ENCODE peak calls at places on chromosomes 12 and 14, in nine cellular contexts. One of them, this sample, is unnamed.

GRCh38 chr14:85296466-85297210 is 233.3 kb upstream of the FLRT2 start:
- DNase-seq in NCI-H1694: no peak
- DNase-seq in left colon: no peak
- DNase-seq in cerebellar cortex: no peak
- DNase-seq in left ventricle myocardium inferior: no peak
- DNase-seq in GM10248: no peak
- DNase-seq in NCI-H460: no peak
- DNase-seq in HT1080: peak
- DNase-seq in naive thymus-derived CD8-positive, alpha-beta T cell: no peak
- DNase-seq in this sample: no peak

GRCh38 chr12:54932038-54932437 is 52.5 kb downstream of the TESPA1 start:
- DNase-seq in left ventricle myocardium inferior: no peak
- DNase-seq in NCI-H460: no peak
- DNase-seq in cerebellar cortex: no peak
- DNase-seq in NCI-H1694: no peak
- DNase-seq in left colon: no peak
- DNase-seq in HT1080: no peak
- DNase-seq in naive thymus-derived CD8-positive, alpha-beta T cell: no peak
- DNase-seq in GM10248: no peak
- DNase-seq in this sample: no peak

GRCh38 chr14:33657478-33657877 is 293.4 kb downstream of the EGLN3 start:
- DNase-seq in GM10248: no peak
- DNase-seq in cerebellar cortex: no peak
- DNase-seq in left colon: no peak
- DNase-seq in left ventricle myocardium inferior: no peak
- DNase-seq in naive thymus-derived CD8-positive, alpha-beta T cell: no peak
- DNase-seq in HT1080: peak
- DNase-seq in NCI-H460: no peak
- DNase-seq in NCI-H1694: no peak
- DNase-seq in this sample: no peak

GRCh38 chr12:65335021-65335714 is 56.7 kb downstream of the MSRB3 start:
- DNase-seq in naive thymus-derived CD8-positive, alpha-beta T cell: no peak
- DNase-seq in left colon: no peak
- DNase-seq in HT1080: peak
- DNase-seq in GM10248: no peak
- DNase-seq in NCI-H1694: no peak
- DNase-seq in NCI-H460: peak
- DNase-seq in cerebellar cortex: peak
- DNase-seq in left ventricle myocardium inferior: no peak
- DNase-seq in this sample: no peak

GRCh38 chr12:120932058-120932457 is 27.9 kb upstream of the SPPL3 start:
- DNase-seq in NCI-H460: no peak
- DNase-seq in HT1080: no peak
- DNase-seq in cerebellar cortex: no peak
- DNase-seq in GM10248: no peak
- DNase-seq in left colon: no peak
- DNase-seq in left ventricle myocardium inferior: no peak
- DNase-seq in NCI-H1694: no peak
- DNase-seq in naive thymus-derived CD8-positive, alpha-beta T cell: no peak
- DNase-seq in this sample: no peak

GRCh38 chr12:124475295-124476010 is 92.0 kb downstream of the NCOR2 start:
- DNase-seq in NCI-H1694: no peak
- DNase-seq in GM10248: no peak
- DNase-seq in cerebellar cortex: no peak
- DNase-seq in left colon: no peak
- DNase-seq in NCI-H460: no peak
- DNase-seq in HT1080: no peak
- DNase-seq in naive thymus-derived CD8-positive, alpha-beta T cell: no peak
- DNase-seq in left ventricle myocardium inferior: no peak
- DNase-seq in this sample: no peak

GRCh38 chr14:105019861-105020814 is 745 bp downstream of the CDCA4 start:
- DNase-seq in HT1080: no peak
- DNase-seq in left ventricle myocardium inferior: no peak
- DNase-seq in GM10248: peak
- DNase-seq in cerebellar cortex: no peak
- DNase-seq in left colon: no peak
- DNase-seq in NCI-H460: no peak
- DNase-seq in NCI-H1694: no peak
- DNase-seq in naive thymus-derived CD8-positive, alpha-beta T cell: peak
- DNase-seq in this sample: peak

GRCh38 chr12:93434305-93434704 is 7.4 kb downstream of the UBE2N start:
- DNase-seq in GM10248: peak
- DNase-seq in NCI-H460: no peak
- DNase-seq in cerebellar cortex: no peak
- DNase-seq in NCI-H1694: no peak
- DNase-seq in naive thymus-derived CD8-positive, alpha-beta T cell: no peak
- DNase-seq in HT1080: no peak
- DNase-seq in left ventricle myocardium inferior: no peak
- DNase-seq in left colon: no peak
- DNase-seq in this sample: no peak

GRCh38 chr12:89636054-89636775 is 72.4 kb downstream of the ATP2B1 start:
- DNase-seq in left ventricle myocardium inferior: no peak
- DNase-seq in GM10248: no peak
- DNase-seq in naive thymus-derived CD8-positive, alpha-beta T cell: no peak
- DNase-seq in NCI-H1694: no peak
- DNase-seq in HT1080: peak
- DNase-seq in cerebellar cortex: no peak
- DNase-seq in left colon: no peak
- DNase-seq in NCI-H460: no peak
- DNase-seq in this sample: no peak

GRCh38 chr14:86153480-86153879 is 623.5 kb downstream of the FLRT2 start:
- DNase-seq in left ventricle myocardium inferior: no peak
- DNase-seq in naive thymus-derived CD8-positive, alpha-beta T cell: no peak
- DNase-seq in left colon: no peak
- DNase-seq in NCI-H460: no peak
- DNase-seq in HT1080: peak
- DNase-seq in GM10248: no peak
- DNase-seq in cerebellar cortex: no peak
- DNase-seq in NCI-H1694: peak
- DNase-seq in this sample: no peak

GRCh38 chr12:59595557-59596231 is at the start of gene SLC16A7:
- DNase-seq in left colon: peak
- DNase-seq in naive thymus-derived CD8-positive, alpha-beta T cell: peak
- DNase-seq in left ventricle myocardium inferior: peak
- DNase-seq in cerebellar cortex: peak
- DNase-seq in GM10248: peak
- DNase-seq in NCI-H460: peak
- DNase-seq in HT1080: no peak
- DNase-seq in NCI-H1694: peak
- DNase-seq in this sample: peak

GRCh38 chr12:104549820-104550480 is 93.2 kb downstream of the CHST11 start:
- DNase-seq in GM10248: no peak
- DNase-seq in naive thymus-derived CD8-positive, alpha-beta T cell: no peak
- DNase-seq in NCI-H460: no peak
- DNase-seq in HT1080: peak
- DNase-seq in cerebellar cortex: no peak
- DNase-seq in left ventricle myocardium inferior: no peak
- DNase-seq in left colon: no peak
- DNase-seq in NCI-H1694: no peak
- DNase-seq in this sample: no peak

GRCh38 chr12:110846615-110847566 is at the start of gene CCDC63:
- DNase-seq in GM10248: peak
- DNase-seq in NCI-H1694: no peak
- DNase-seq in left ventricle myocardium inferior: peak
- DNase-seq in cerebellar cortex: no peak
- DNase-seq in left colon: peak
- DNase-seq in naive thymus-derived CD8-positive, alpha-beta T cell: peak
- DNase-seq in NCI-H460: peak
- DNase-seq in HT1080: no peak
- DNase-seq in this sample: peak

GRCh38 chr14:97578982-97579381 is 781.8 kb downstream of the VRK1 start:
- DNase-seq in HT1080: no peak
- DNase-seq in NCI-H460: no peak
- DNase-seq in left ventricle myocardium inferior: no peak
- DNase-seq in cerebellar cortex: no peak
- DNase-seq in naive thymus-derived CD8-positive, alpha-beta T cell: no peak
- DNase-seq in NCI-H1694: no peak
- DNase-seq in left colon: no peak
- DNase-seq in GM10248: no peak
- DNase-seq in this sample: no peak

GRCh38 chr12:14629832-14630688 is 62.4 kb upstream of the PLBD1 start:
- DNase-seq in NCI-H460: peak
- DNase-seq in GM10248: peak
- DNase-seq in HT1080: peak
- DNase-seq in NCI-H1694: peak
- DNase-seq in left colon: peak
- DNase-seq in naive thymus-derived CD8-positive, alpha-beta T cell: peak
- DNase-seq in left ventricle myocardium inferior: peak
- DNase-seq in cerebellar cortex: peak
- DNase-seq in this sample: peak

GRCh38 chr12:95178136-95178535 is 39.1 kb downstream of the FGD6 start:
- DNase-seq in naive thymus-derived CD8-positive, alpha-beta T cell: no peak
- DNase-seq in cerebellar cortex: no peak
- DNase-seq in left colon: no peak
- DNase-seq in GM10248: no peak
- DNase-seq in NCI-H1694: no peak
- DNase-seq in NCI-H460: no peak
- DNase-seq in HT1080: no peak
- DNase-seq in left ventricle myocardium inferior: no peak
- DNase-seq in this sample: no peak

GRCh38 chr12:127362121-127362520 is 904.8 kb upstream of the TMEM132C start:
- DNase-seq in left colon: no peak
- DNase-seq in cerebellar cortex: no peak
- DNase-seq in left ventricle myocardium inferior: no peak
- DNase-seq in GM10248: no peak
- DNase-seq in NCI-H460: no peak
- DNase-seq in NCI-H1694: no peak
- DNase-seq in HT1080: no peak
- DNase-seq in naive thymus-derived CD8-positive, alpha-beta T cell: no peak
- DNase-seq in this sample: no peak

This sample was measured in GM13976.